ENCODE peak calls at places on chromosomes 5 and 9, in six cellular contexts. X is esophagus squamous epithelium, S is H54, G is uterus, J is spleen, F is HCT116. V is an unnamed sample.

GRCh38 chr9:125659954-125660353 is 47.1 kb downstream of the MAPKAP1 start:
- DNase-seq in X (no peak), J (no peak), S (peak), G (no peak), F (no peak), V (no peak)

GRCh38 chr5:90421136-90421535 is 11.6 kb upstream of the CETN3 start:
- DNase-seq in J (no peak), X (no peak), G (no peak), F (no peak), S (no peak), V (no peak)

GRCh38 chr9:76717611-76718010 is 46.6 kb upstream of the PCA3 start:
- DNase-seq in J (no peak), X (no peak), G (no peak), S (peak), F (no peak), V (no peak)

GRCh38 chr5:151947924-151948323 is 23.3 kb upstream of the GLRA1 start:
- DNase-seq in S (no peak), F (no peak), G (no peak), J (no peak), X (no peak), V (no peak)

GRCh38 chr5:137695651-137696428 is 40.0 kb downstream of the KLHL3 start:
- DNase-seq in X (no peak), G (no peak), S (no peak), F (no peak), J (no peak), V (no peak)

GRCh38 chr5:2369178-2369577 is 382.3 kb downstream of the IRX2 start:
- DNase-seq in S (no peak), F (no peak), X (no peak), G (no peak), J (no peak), V (no peak)

GRCh38 chr5:123269436-123269835 is 153.8 kb downstream of the CEP120 start:
- DNase-seq in F (no peak), J (no peak), S (no peak), G (no peak), X (no peak), V (no peak)

GRCh38 chr5:110916373-110917049 is 155.0 kb upstream of the TSLP start:
- DNase-seq in G (no peak), S (peak), F (no peak), X (no peak), J (no peak), V (no peak)

GRCh38 chr5:9343146-9343850 is 202.6 kb downstream of the SEMA5A start:
- DNase-seq in S (no peak), J (no peak), X (no peak), G (no peak), F (no peak), V (no peak)

GRCh38 chr5:170150713-170151104 is 45.0 kb downstream of the FOXI1 start:
- DNase-seq in F (no peak), S (no peak), G (no peak), J (no peak), X (no peak), V (no peak)

GRCh38 chr5:66144799-66145390 is 795 bp downstream of the SREK1 start:
- DNase-seq in S (no peak), X (peak), J (no peak), F (no peak), G (no peak), V (no peak)

GRCh38 chr5:66145737-66146136 is 1.6 kb downstream of the SREK1 start:
- DNase-seq in F (no peak), S (no peak), X (no peak), G (no peak), J (no peak), V (no peak)

GRCh38 chr5:66143473-66144073 is 527 bp upstream of the SREK1 start:
- DNase-seq in J (no peak), G (no peak), X (no peak), F (no peak), S (no peak), V (no peak)

GRCh38 chr5:66142417-66142816 is 1.7 kb upstream of the SREK1 start:
- DNase-seq in G (no peak), J (no peak), X (no peak), S (no peak), F (no peak), V (no peak)

DNA sequence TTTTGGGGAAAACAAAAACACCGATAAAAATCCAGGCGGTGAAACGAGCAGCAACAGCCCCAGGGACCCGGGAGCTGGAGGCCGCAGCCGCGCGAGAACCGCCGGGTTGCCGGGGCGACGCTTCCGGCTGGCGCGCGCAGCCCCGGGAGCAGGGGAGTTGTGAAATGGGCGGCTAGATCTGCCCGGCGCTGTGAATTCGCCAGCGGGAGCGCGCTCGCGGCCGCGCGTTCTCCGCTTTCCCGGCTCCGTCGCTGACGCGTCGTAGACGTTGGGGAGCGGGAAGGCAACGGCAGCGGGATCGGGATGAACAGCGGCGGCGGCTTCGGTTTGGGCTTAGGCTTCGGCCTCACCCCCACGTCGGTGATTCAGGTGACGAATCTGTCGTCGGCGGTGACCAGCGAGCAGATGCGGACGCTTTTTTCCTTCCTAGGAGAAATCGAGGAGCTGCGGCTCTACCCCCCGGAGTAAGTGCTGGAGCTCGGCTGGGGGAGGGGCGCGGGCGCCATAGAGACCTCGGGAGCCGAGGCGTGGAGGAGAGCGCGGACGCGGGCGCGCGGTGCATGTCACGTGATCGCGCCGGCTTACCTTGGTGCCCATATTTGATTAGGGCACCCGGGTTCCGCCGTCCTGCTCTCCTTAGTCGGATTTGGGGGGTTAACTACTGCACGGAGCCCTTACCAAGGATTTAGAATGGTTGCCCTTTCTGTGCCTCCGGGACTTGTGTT is at the start of gene SREK1:
- DNase-seq in J (peak), S (peak), F (peak), G (peak), X (peak), V (peak)
- TF ChIP-seq POLR2A in J (no peak), S (peak), F (peak), G (peak), X (peak), V (peak)

DNA sequence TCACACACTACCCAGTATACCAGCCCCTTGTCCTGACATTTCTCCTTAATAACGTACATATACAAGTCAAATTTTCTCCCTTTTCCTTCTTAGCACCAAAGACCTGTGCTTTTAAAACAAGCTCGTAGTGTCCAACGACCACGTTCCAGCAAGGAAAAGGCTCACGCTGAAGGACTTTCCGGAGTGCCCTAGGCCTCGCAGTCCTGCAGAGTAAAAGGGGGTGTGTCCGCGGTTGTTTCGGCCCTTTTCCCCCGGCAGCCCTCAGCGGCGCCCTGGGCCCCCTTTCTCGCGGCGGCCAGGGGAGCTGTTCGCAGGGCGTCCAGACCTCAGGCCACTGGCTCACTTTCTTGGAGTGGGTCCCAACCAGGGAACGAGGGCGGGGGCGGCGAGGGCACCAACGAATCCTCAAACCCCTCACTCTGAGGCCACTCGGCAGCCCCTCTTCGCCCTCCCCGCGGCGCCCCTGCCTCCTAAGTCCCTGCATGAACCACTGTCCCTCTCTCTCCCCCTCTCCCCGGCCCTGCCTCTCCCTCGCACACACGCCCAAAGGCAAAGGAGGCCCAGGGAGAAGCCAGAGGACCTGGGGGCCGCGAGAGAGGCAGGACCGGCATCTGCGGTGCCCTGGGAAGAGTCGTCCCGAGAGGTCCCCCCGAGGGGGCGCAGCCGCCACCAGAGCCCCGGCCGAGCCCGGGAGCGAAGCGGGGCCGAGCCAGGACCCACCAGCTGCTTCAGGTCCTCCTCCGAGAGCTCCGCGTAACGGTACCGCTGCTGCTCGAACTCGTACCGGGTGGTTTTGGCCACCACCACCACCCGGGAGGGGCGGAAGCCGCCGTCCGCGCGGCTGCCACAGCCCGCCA is 718 bp downstream of the NADK2 start:
- DNase-seq in F (no peak), S (peak), X (peak), J (peak), G (peak), V (peak)
- TF ChIP-seq POLR2A in F (no peak), S (peak), X (no peak), J (no peak), G (peak), V (no peak)

GRCh38 chr5:139684881-139685749 is 37.0 kb downstream of the CXXC5 start:
- DNase-seq in J (no peak), S (no peak), G (no peak), F (no peak), X (no peak), V (no peak)
- TF ChIP-seq POLR2A in J (no peak), S (no peak), G (no peak), F (no peak), X (no peak), V (no peak)

GRCh38 chr5:149410071-149410470 is 31.0 kb upstream of the IL17B start:
- DNase-seq in J (no peak), X (no peak), S (no peak), F (no peak), G (peak), V (no peak)
- TF ChIP-seq POLR2A in J (no peak), X (no peak), S (no peak), F (no peak), G (no peak), V (no peak)

GRCh38 chr5:129440424-129440823 is 19.7 kb upstream of the ADAMTS19 start:
- DNase-seq in S (no peak), X (no peak), J (no peak), F (no peak), G (no peak), V (no peak)
- TF ChIP-seq POLR2A in S (no peak), X (no peak), J (no peak), F (no peak), G (no peak), V (no peak)

GRCh38 chr5:172768098-172768572 is 2.9 kb downstream of the DUSP1 start:
- DNase-seq in X (no peak), J (no peak), S (no peak), F (no peak), G (no peak), V (no peak)

GRCh38 chr5:172770374-172770674 is 671 bp downstream of the DUSP1 start:
- DNase-seq in G (no peak), F (no peak), S (no peak), J (peak), X (no peak), V (no peak)

GRCh38 chr5:172769324-172769597 is 1.7 kb downstream of the DUSP1 start:
- DNase-seq in J (no peak), S (no peak), G (no peak), F (no peak), X (no peak), V (no peak)

GRCh38 chr5:172769598-172770373 is 1.2 kb downstream of the DUSP1 start:
- DNase-seq in J (peak), S (no peak), X (no peak), G (peak), F (no peak), V (no peak)

DNA sequence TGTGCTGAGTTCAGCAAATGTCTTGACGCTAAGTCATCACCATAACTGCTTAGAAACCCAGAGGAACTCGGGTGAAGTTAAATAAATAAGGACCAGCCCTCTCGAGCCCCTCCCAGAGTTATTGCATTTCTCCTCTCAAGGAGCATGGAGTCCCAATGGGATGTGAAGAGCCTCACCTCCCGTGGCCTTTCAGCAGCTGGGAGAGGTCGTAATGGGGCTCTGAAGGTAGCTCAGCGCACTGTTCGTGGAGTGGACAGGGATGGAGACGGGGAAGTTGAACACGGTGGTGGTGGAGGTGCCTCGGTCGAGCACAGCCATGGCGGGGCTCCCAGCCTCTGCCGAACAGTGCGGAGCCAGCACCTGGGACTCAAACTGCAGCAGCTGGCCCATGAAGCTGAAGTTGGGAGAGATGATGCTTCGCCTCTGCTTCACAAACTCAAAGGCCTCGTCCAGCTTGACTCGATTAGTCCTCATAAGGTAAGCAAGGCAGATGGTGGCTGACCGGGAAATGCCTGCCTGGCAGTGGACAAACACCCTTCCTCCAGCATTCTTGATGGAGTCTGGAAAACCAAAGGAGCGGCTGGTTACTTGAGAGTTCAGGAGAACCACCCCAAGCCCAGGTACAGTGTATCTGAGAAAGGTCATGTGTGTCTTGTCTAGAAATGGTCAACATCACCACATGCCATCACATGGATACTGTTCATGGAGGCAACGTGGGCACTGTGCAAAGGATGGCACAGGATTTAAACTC is 2.2 kb downstream of the DUSP1 start:
- DNase-seq in F (no peak), X (no peak), S (no peak), J (peak), G (peak), V (no peak)
- TF ChIP-seq POLR2A in F (no peak), X (peak), S (no peak), J (no peak), G (no peak), V (peak)

DNA sequence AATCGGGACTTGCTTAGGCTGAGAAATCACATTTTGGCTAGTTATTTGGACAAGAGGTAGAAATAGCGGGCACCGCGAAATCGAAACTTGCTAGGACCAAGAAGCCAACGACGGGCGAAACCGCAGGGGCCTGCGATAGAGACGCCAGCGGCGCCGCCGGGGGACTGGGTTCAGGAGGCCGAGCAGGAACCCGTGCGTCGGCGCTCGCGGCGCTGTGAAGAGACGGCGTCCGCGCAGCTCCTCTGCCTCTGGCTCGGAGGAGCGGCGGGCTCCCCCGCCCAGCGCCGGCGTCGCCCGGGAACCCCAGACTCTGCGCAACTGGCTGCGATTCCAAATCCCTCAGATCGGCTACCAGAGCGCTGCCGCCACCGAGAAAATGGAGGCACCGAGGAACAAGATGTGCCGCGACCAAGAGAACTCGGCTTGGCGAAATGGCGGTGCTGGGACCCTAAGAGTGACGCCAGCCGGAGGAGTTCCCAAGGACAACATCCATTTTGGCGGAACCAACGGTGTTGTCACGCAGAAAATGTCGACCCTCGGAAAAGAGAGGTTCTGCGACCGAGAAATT is 26.2 kb upstream of the ANXA2R start:
- DNase-seq in J (peak), S (no peak), G (peak), X (no peak), F (peak), V (peak)
- TF ChIP-seq POLR2A in J (peak), S (peak), G (peak), X (peak), F (no peak), V (no peak)

GRCh38 chr9:108933231-108933630 is 693 bp downstream of the ELP1 start:
- DNase-seq in X (no peak), F (no peak), G (peak), J (no peak), S (no peak), V (no peak)

GRCh38 chr9:108937561-108938305 is 3.5 kb downstream of the ABITRAM start:
- DNase-seq in J (no peak), S (no peak), F (no peak), X (no peak), G (no peak), V (no peak)

GRCh38 chr9:108928386-108928785 is 5.5 kb downstream of the ELP1 start:
- DNase-seq in F (no peak), J (no peak), G (no peak), S (no peak), X (no peak), V (no peak)

GRCh38 chr9:108934323-108934885 is at the start of gene ABITRAM:
- DNase-seq in J (peak), S (peak), F (peak), X (peak), G (peak), V (no peak)

GRCh38 chr9:108933641-108934322 is at the start of gene ELP1:
- DNase-seq in F (peak), G (peak), J (peak), S (peak), X (peak), V (peak)
- TF ChIP-seq POLR2A in F (peak), G (peak), J (no peak), S (peak), X (peak), V (peak)